ENCODE peak calls at places on chromosomes 7 and 10, in ten cellular contexts. G, Q, B, K, L, F, A, X, S and V are unnamed samples.

GRCh38 chr10:28937959-28938358 is 260.6 kb downstream of the BAMBI start:
- DNase-seq in G (no peak), A (no peak), K (no peak), S (no peak), B (no peak), L (no peak), X (no peak), F (no peak), Q (no peak), V (no peak)

GRCh38 chr7:159104188-159105030 is 40.3 kb downstream of the VIPR2 start:
- DNase-seq in K (peak), L (peak), B (peak), F (no peak), A (no peak), S (no peak), X (no peak), Q (peak), G (no peak), V (no peak)

GRCh38 chr10:6402960-6403359 is 177.1 kb downstream of the PRKCQ start:
- DNase-seq in X (no peak), F (no peak), Q (no peak), G (no peak), A (no peak), K (no peak), L (no peak), B (no peak), S (no peak), V (no peak)

GRCh38 chr7:155979566-155979965 is 167.3 kb upstream of the SHH start:
- DNase-seq in A (no peak), Q (no peak), L (peak), B (no peak), G (no peak), X (no peak), S (no peak), F (no peak), K (no peak), V (no peak)

GRCh38 chr10:114471906-114472873 is 67.9 kb upstream of the AFAP1L2 start:
- DNase-seq in A (no peak), G (peak), Q (no peak), L (no peak), S (no peak), B (no peak), K (no peak), F (no peak), X (no peak), V (no peak)

GRCh38 chr7:151261534-151261933 is 13.0 kb upstream of the SMARCD3 start:
- DNase-seq in G (no peak), F (no peak), K (no peak), L (peak), X (no peak), A (peak), Q (no peak), S (no peak), B (no peak), V (no peak)

GRCh38 chr10:122287584-122287983 is 16.5 kb downstream of the BTBD16 start:
- DNase-seq in G (no peak), A (no peak), K (no peak), Q (no peak), S (no peak), B (no peak), X (no peak), L (no peak), F (no peak), V (no peak)

GRCh38 chr10:30384791-30385201 is 35.7 kb upstream of the MTPAP start:
- DNase-seq in Q (peak), S (peak), G (peak), B (no peak), K (no peak), A (no peak), L (peak), F (no peak), X (no peak), V (no peak)

GRCh38 chr10:93535293-93535692 is 31.2 kb upstream of the FFAR4 start:
- DNase-seq in Q (no peak), K (no peak), F (no peak), L (no peak), X (no peak), G (no peak), B (no peak), A (no peak), S (no peak), V (no peak)

GRCh38 chr7:96679886-96680285 is 29.8 kb downstream of the SEM1 start:
- DNase-seq in F (no peak), L (no peak), G (no peak), A (no peak), Q (no peak), K (no peak), X (no peak), S (no peak), B (no peak), V (no peak)

GRCh38 chr7:88545663-88546062 is 213.8 kb upstream of the ZNF804B start:
- DNase-seq in F (no peak), K (no peak), S (no peak), G (no peak), Q (no peak), A (no peak), X (no peak), L (no peak), B (no peak), V (no peak)

GRCh38 chr10:33260403-33261239 is 73.8 kb downstream of the NRP1 start:
- DNase-seq in S (no peak), K (no peak), Q (no peak), B (no peak), L (no peak), X (no peak), F (no peak), A (no peak), G (no peak), V (no peak)

GRCh38 chr10:127922675-127923366 is 15.9 kb downstream of the PTPRE start:
- DNase-seq in B (peak), X (no peak), L (no peak), K (peak), S (peak), A (peak), Q (no peak), F (no peak), G (peak), V (no peak)

GRCh38 chr10:22805304-22805703 is 90.9 kb upstream of the PIP4K2A start:
- DNase-seq in B (no peak), K (no peak), L (no peak), A (no peak), X (no peak), G (no peak), S (peak), Q (no peak), F (no peak), V (no peak)

GRCh38 chr10:6108631-6109443 is 20.0 kb downstream of the RBM17 start:
- DNase-seq in Q (peak), S (peak), X (no peak), L (no peak), B (no peak), G (peak), K (no peak), A (no peak), F (no peak), V (peak)

GRCh38 chr7:11437987-11438386 is 394.0 kb downstream of the THSD7A start:
- DNase-seq in B (no peak), K (no peak), Q (no peak), L (no peak), F (no peak), G (no peak), X (no peak), S (no peak), A (no peak), V (no peak)

GRCh38 chr7:99485094-99485493 is 12.4 kb downstream of the ZNF789 start:
- DNase-seq in K (no peak), S (no peak), Q (no peak), X (no peak), F (no peak), B (no peak), A (no peak), G (no peak), L (no peak), V (no peak)

GRCh38 chr7:98319176-98319575 is 37.7 kb downstream of the BRI3 start:
- DNase-seq in F (no peak), A (no peak), Q (no peak), S (no peak), B (no peak), K (no peak), L (peak), X (no peak), G (no peak), V (no peak)

GRCh38 chr10:47031953-47032465 is 120.8 kb downstream of the PTPN20 start:
- DNase-seq in L (no peak), A (no peak), K (no peak), B (peak), F (no peak), Q (no peak), G (no peak), S (no peak), X (no peak), V (no peak)

GRCh38 chr10:121159670-121160069 is 308.5 kb downstream of the WDR11 start:
- DNase-seq in G (no peak), S (no peak), A (no peak), K (no peak), B (no peak), L (no peak), F (no peak), X (no peak), Q (no peak), V (no peak)

GRCh38 chr7:74606909-74607255 is 50.6 kb upstream of the GTF2I start:
- DNase-seq in Q (no peak), K (no peak), B (no peak), A (no peak), G (peak), X (no peak), F (no peak), S (no peak), L (no peak), V (no peak)